ENCODE peak calls at places on chromosomes 3 and 15, in ten cellular contexts. Q is MCF 10A, O is nephron progenitor cell, V is suprapubic skin, E is tibial artery, W is AG10803, S is GM13976, P is A673, I is WTC11, G is thyroid gland. T is an unnamed sample.

GRCh38 chr15:77457619-77458265 is 37.1 kb downstream of the HMG20A start:
- DNase-seq in Q (no peak), O (no peak), V (no peak), E (no peak), W (peak), S (no peak), P (no peak), I (no peak), G (no peak), T (no peak)

GRCh38 chr3:192684151-192684550 is 43.2 kb downstream of the FGF12 start:
- DNase-seq in Q (no peak), O (no peak), V (no peak), E (no peak), W (no peak), S (no peak), P (no peak), I (no peak), G (no peak), T (no peak)

GRCh38 chr15:39230917-39231285 is 350.0 kb upstream of the THBS1 start:
- DNase-seq in Q (no peak), O (no peak), V (no peak), E (no peak), W (no peak), S (no peak), P (no peak), I (no peak), G (no peak), T (no peak)

GRCh38 chr3:174951023-174951422 is 91.9 kb downstream of the NAALADL2 start:
- DNase-seq in Q (peak), O (no peak), V (no peak), E (no peak), W (peak), S (no peak), P (peak), I (no peak), G (no peak), T (no peak)

GRCh38 chr3:53242155-53242554 is 13.7 kb downstream of the TKT start:
- DNase-seq in Q (no peak), O (no peak), V (no peak), E (no peak), W (no peak), S (no peak), P (no peak), I (no peak), G (peak), T (no peak)

GRCh38 chr15:70892912-70893560 is 410 bp downstream of the LRRC49 start:
- DNase-seq in Q (peak), O (no peak), V (no peak), E (peak), W (peak), S (peak), P (peak), I (no peak), G (peak), T (no peak)

GRCh38 chr3:65811917-65812316 is 226.8 kb downstream of the MAGI1 start:
- DNase-seq in Q (no peak), O (no peak), V (no peak), E (no peak), W (no peak), S (no peak), P (peak), I (no peak), G (no peak), T (no peak)

GRCh38 chr15:40471778-40472130 is 970 bp downstream of the CHST14 start:
- DNase-seq in Q (no peak), O (peak), V (no peak), E (no peak), W (peak), S (no peak), P (no peak), I (peak), G (peak), T (no peak)

GRCh38 chr3:37132334-37132733 is 42.0 kb downstream of the LRRFIP2 start:
- DNase-seq in Q (no peak), O (no peak), V (no peak), E (no peak), W (no peak), S (no peak), P (peak), I (no peak), G (no peak), T (no peak)

GRCh38 chr3:6066397-6066796 is 794.5 kb upstream of the GRM7 start:
- DNase-seq in Q (no peak), O (no peak), V (no peak), E (no peak), W (no peak), S (no peak), P (no peak), I (no peak), G (peak), T (no peak)

GRCh38 chr15:92451225-92451825 is 57.6 kb downstream of the ST8SIA2 start:
- DNase-seq in Q (peak), O (no peak), V (no peak), E (no peak), W (peak), S (no peak), P (no peak), I (no peak), G (no peak), T (no peak)

GRCh38 chr3:60948488-60948887 is 302.8 kb downstream of the FHIT start:
- DNase-seq in Q (peak), O (no peak), V (no peak), E (no peak), W (peak), S (no peak), P (no peak), I (no peak), G (no peak), T (no peak)

GRCh38 chr3:65448120-65448519 is 590.6 kb downstream of the MAGI1 start:
- DNase-seq in Q (no peak), O (no peak), V (no peak), E (no peak), W (no peak), S (no peak), P (no peak), I (no peak), G (no peak), T (no peak)

GRCh38 chr3:11390411-11391171 is 118.4 kb downstream of the ATG7 start:
- DNase-seq in Q (no peak), O (no peak), V (no peak), E (no peak), W (no peak), S (no peak), P (no peak), I (no peak), G (no peak), T (no peak)

GRCh38 chr3:44762170-44762677 is 630 bp downstream of the KIF15 start:
- DNase-seq in Q (no peak), O (no peak), V (no peak), E (no peak), W (peak), S (no peak), P (no peak), I (no peak), G (no peak), T (no peak)

GRCh38 chr3:112610121-112610520 is 30.8 kb downstream of the CCDC80 start:
- DNase-seq in Q (no peak), O (no peak), V (no peak), E (no peak), W (peak), S (no peak), P (no peak), I (no peak), G (no peak), T (no peak)

GRCh38 chr3:157089455-157090221 is 70.3 kb downstream of the CCNL1 start:
- DNase-seq in Q (no peak), O (no peak), V (no peak), E (no peak), W (no peak), S (no peak), P (no peak), I (no peak), G (peak), T (no peak)

GRCh38 chr3:197186887-197187588 is 111.4 kb downstream of the DLG1 start:
- DNase-seq in Q (peak), O (no peak), V (no peak), E (no peak), W (peak), S (peak), P (peak), I (no peak), G (peak), T (no peak)

GRCh38 chr15:22810735-22811338 is 24.4 kb downstream of the NIPA1 start:
- DNase-seq in Q (no peak), O (no peak), V (peak), E (no peak), W (no peak), S (no peak), P (no peak), I (no peak), G (no peak), T (no peak)

GRCh38 chr15:71396536-71397125 is 281.4 kb downstream of the THSD4 start:
- DNase-seq in Q (no peak), O (no peak), V (no peak), E (no peak), W (no peak), S (no peak), P (no peak), I (no peak), G (no peak), T (no peak)

GRCh38 chr3:16300881-16301359 is 35.9 kb downstream of the OXNAD1 start:
- DNase-seq in Q (no peak), O (no peak), V (no peak), E (no peak), W (no peak), S (no peak), P (no peak), I (no peak), G (no peak), T (no peak)

GRCh38 chr3:4776980-4777581 is 202.2 kb upstream of the BHLHE40 start:
- DNase-seq in Q (peak), O (no peak), V (no peak), E (no peak), W (peak), S (peak), P (no peak), I (no peak), G (no peak), T (no peak)

GRCh38 chr3:181794036-181794790 is 82.5 kb downstream of the SOX2 start:
- DNase-seq in Q (no peak), O (no peak), V (no peak), E (no peak), W (no peak), S (no peak), P (no peak), I (no peak), G (no peak), T (no peak)

GRCh38 chr3:68787227-68787626 is 145.1 kb downstream of the TAFA4 start:
- DNase-seq in Q (no peak), O (no peak), V (no peak), E (no peak), W (no peak), S (no peak), P (no peak), I (no peak), G (no peak), T (no peak)

GRCh38 chr15:75672646-75673425 is 25.1 kb downstream of the SNX33 start:
- DNase-seq in Q (no peak), O (peak), V (no peak), E (no peak), W (peak), S (no peak), P (no peak), I (no peak), G (peak), T (no peak)

GRCh38 chr3:125401402-125401801 is 26.3 kb upstream of the ZNF148 start:
- DNase-seq in Q (no peak), O (no peak), V (no peak), E (no peak), W (peak), S (no peak), P (no peak), I (no peak), G (no peak), T (no peak)

DNA sequence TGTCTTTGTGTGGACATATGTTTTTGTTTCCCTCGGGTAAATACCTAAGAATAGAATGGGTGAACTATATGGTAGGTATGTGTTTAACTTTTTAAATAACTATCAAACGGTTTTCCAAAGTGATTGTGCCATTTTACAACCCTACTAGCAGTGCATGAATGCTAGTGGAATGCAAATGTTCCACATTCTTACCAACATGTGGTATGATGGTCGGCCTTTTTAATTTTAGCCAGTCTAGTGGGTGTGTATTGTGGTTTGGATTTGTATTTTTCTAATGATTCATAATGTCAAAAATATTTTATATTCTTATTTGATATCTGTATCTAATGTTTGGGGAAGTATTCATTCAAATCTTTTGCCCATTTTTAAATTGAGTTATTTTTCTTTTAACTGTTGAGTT is 68.2 kb upstream of the SMAD3 start:
- DNase-seq in Q (peak), O (no peak), V (no peak), E (no peak), W (peak), S (no peak), P (no peak), I (no peak), G (no peak), T (no peak)
- TF ChIP-seq CTCF in Q (no peak), O (no peak), V (no peak), E (no peak), W (no peak), S (no peak), P (no peak), I (no peak), G (no peak), T (no peak)

GRCh38 chr3:52228266-52228665 is 2.8 kb upstream of the TLR9 start:
- DNase-seq in Q (no peak), O (no peak), V (no peak), E (no peak), W (no peak), S (no peak), P (no peak), I (no peak), G (no peak), T (no peak)

GRCh38 chr3:52225452-52226228 is at the start of gene TLR9:
- DNase-seq in Q (peak), O (no peak), V (no peak), E (no peak), W (no peak), S (peak), P (no peak), I (no peak), G (no peak), T (peak)

GRCh38 chr3:52227766-52228165 is 2.3 kb upstream of the TLR9 start:
- DNase-seq in Q (no peak), O (no peak), V (no peak), E (no peak), W (no peak), S (no peak), P (no peak), I (no peak), G (no peak), T (no peak)

GRCh38 chr3:52227117-52227516 is 1.7 kb upstream of the TLR9 start:
- DNase-seq in Q (no peak), O (no peak), V (no peak), E (no peak), W (no peak), S (no peak), P (no peak), I (no peak), G (no peak), T (no peak)

DNA sequence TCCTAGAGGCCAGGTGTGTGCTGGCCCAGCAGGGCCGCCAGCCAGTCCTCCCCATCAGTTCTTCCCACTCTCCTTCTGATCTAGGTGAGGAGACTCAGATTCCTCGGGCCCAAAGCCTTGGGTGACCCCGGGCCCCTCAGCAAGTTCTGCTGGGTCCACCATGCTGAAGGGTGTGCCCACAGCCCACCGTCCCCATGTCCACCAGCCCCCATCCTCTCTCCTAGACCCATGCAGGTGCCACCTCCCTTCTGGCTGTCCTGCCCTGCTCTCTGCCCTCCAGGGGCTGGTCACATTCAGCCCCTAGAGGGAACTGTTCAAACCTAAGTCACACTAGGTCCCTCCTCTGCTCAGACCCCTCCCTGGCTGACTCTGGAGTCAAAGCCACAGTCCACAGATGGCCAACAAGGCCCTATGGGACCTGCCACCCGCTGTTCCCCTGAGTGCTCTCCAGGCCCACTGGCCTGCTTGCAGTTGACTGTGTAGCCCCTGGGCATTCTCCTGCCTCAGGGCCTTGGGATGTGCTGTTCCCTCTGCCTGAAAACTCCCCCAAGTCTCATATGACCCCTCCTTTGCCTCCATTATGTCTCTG is 878 bp upstream of the TLR9 start:
- DNase-seq in Q (no peak), O (no peak), V (no peak), E (no peak), W (no peak), S (no peak), P (no peak), I (no peak), G (no peak), T (peak)
- TF ChIP-seq CTCF in Q (no peak), O (no peak), V (no peak), E (no peak), W (no peak), S (no peak), P (no peak), I (no peak), G (no peak), T (no peak)

DNA sequence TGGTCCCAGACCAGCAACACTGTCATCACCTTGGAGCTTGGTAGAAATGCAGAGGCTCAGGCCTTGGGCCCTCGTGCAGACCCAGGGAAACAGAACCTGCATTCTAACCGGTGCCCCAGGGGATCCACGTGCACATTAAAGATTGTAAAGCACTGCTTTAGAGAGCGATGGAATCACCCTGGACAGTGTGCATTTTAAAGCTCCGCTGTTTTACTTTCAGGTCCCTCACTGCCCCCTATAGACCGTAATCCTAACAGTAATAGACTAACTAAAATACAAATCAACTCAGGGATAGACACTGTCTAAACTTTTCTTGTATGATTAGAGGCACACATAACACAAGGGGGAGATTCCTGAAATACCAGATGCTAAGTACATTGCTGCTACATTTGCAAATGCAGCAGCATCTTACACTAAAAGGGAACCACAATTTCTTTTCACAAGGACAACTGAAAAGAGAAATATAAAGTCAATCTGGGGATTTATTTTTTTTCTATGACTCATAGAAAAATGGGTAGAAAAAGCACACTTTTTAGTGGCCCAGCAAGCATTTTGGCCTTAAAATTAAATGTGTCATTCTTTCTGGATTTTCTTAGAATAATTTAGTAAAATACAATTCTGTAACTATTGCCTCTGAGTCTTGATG is 10.5 kb upstream of the SH3GL3 start:
- DNase-seq in Q (peak), O (no peak), V (no peak), E (no peak), W (peak), S (no peak), P (peak), I (no peak), G (no peak), T (no peak)
- TF ChIP-seq CTCF in Q (peak), O (peak), V (no peak), E (no peak), W (peak), S (peak), P (peak), I (peak), G (no peak), T (peak)

GRCh38 chr3:27797773-27798172 is 75.7 kb upstream of the EOMES start:
- DNase-seq in Q (no peak), O (no peak), V (no peak), E (no peak), W (no peak), S (no peak), P (no peak), I (no peak), G (no peak), T (no peak)

GRCh38 chr3:27802425-27802824 is 80.3 kb upstream of the EOMES start:
- DNase-seq in Q (no peak), O (no peak), V (no peak), E (no peak), W (no peak), S (no peak), P (no peak), I (no peak), G (no peak), T (no peak)

GRCh38 chr3:27800261-27800660 is 78.1 kb upstream of the EOMES start:
- DNase-seq in Q (no peak), O (no peak), V (no peak), E (no peak), W (peak), S (no peak), P (no peak), I (no peak), G (no peak), T (no peak)

GRCh38 chr3:27805282-27805681 is 83.2 kb upstream of the EOMES start:
- DNase-seq in Q (no peak), O (no peak), V (no peak), E (no peak), W (no peak), S (no peak), P (no peak), I (no peak), G (no peak), T (no peak)

DNA sequence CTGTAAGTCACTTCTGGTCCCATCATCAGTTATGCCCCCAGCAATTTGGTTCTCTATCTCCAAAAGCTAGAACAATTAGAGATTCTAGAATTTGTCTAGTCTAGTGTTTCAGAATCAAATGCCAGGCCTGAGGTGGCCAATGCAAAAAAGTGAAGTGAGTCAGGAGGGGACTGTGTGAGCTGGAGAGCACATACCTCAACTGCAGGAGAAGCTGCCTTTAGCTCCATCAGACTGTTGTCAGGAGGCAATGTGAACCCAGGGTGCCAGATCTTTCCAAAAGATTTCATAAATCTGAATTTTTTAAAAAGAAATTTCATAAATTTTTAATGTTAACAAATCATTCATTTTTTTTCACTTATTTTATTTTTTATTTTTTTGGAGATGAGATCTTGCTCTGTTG is 80.7 kb upstream of the EOMES start:
- DNase-seq in Q (no peak), O (no peak), V (no peak), E (no peak), W (no peak), S (no peak), P (no peak), I (no peak), G (no peak), T (no peak)
- TF ChIP-seq CTCF in Q (no peak), O (no peak), V (no peak), E (no peak), W (no peak), S (no peak), P (no peak), I (no peak), G (no peak), T (no peak)

GRCh38 chr3:23052230-23053019 is 150.7 kb upstream of the UBE2E2 start:
- DNase-seq in Q (peak), O (no peak), V (no peak), E (no peak), W (no peak), S (no peak), P (no peak), I (peak), G (no peak), T (no peak)
- TF ChIP-seq CTCF in Q (no peak), O (no peak), V (no peak), E (no peak), W (no peak), S (no peak), P (no peak), I (no peak), G (no peak), T (no peak)

GRCh38 chr15:90049666-90050604 is 48.8 kb downstream of the ZNF710 start:
- DNase-seq in Q (no peak), O (no peak), V (no peak), E (no peak), W (no peak), S (no peak), P (no peak), I (no peak), G (no peak), T (no peak)

GRCh38 chr15:90047956-90048575 is 46.9 kb downstream of the ZNF710 start:
- DNase-seq in Q (no peak), O (no peak), V (no peak), E (no peak), W (peak), S (no peak), P (no peak), I (no peak), G (peak), T (no peak)

GRCh38 chr15:90046289-90046688 is 45.2 kb downstream of the ZNF710 start:
- DNase-seq in Q (no peak), O (no peak), V (no peak), E (no peak), W (no peak), S (no peak), P (no peak), I (no peak), G (no peak), T (no peak)

GRCh38 chr15:90046846-90047481 is 45.8 kb downstream of the ZNF710 start:
- DNase-seq in Q (no peak), O (no peak), V (no peak), E (no peak), W (no peak), S (peak), P (no peak), I (no peak), G (peak), T (no peak)

GRCh38 chr15:90049030-90049429 is 47.9 kb downstream of the ZNF710 start:
- DNase-seq in Q (no peak), O (no peak), V (no peak), E (no peak), W (no peak), S (no peak), P (no peak), I (no peak), G (no peak), T (no peak)
- TF ChIP-seq CTCF in Q (no peak), O (no peak), V (no peak), E (no peak), W (no peak), S (no peak), P (no peak), I (no peak), G (no peak), T (no peak)

GRCh38 chr15:61856295-61856694 is 204.0 kb downstream of the VPS13C start:
- DNase-seq in Q (no peak), O (no peak), V (no peak), E (no peak), W (no peak), S (no peak), P (no peak), I (no peak), G (no peak), T (no peak)
- TF ChIP-seq CTCF in Q (no peak), O (no peak), V (no peak), E (no peak), W (peak), S (no peak), P (no peak), I (no peak), G (no peak), T (peak)